ENCODE peak calls at places on chromosomes 4 and X, in ten cellular contexts. A is left ventricle myocardium inferior, R is thoracic aorta, E is cardiac muscle cell, G is GM23248, Z is fibroblast of lung, Y is tibial nerve, C is SJSA1, T is stomach, D is IMR-90. Q is an unnamed sample. For H3K4me1, the result is how much of the 10 kb centered on the place peaks cover.

GRCh38 chr4:174255790-174256189 is 27.7 kb downstream of the FBXO8 start:
- DNase-seq in E (no peak), D (peak), R (no peak), A (no peak), C (peak), T (no peak), Y (no peak), Z (peak), G (peak), Q (no peak)

GRCh38 chr4:147543039-147543438 is 62.1 kb downstream of the EDNRA start:
- DNase-seq in Y (no peak), C (peak), G (peak), A (no peak), T (no peak), E (no peak), R (no peak), D (peak), Z (peak), Q (no peak)

GRCh38 chr4:54658321-54659093 is 750 bp downstream of the KIT start:
- DNase-seq in C (peak), T (peak), Z (peak), G (peak), D (peak), R (no peak), E (peak), A (peak), Y (no peak), Q (no peak)

GRCh38 chrX:134026732-134027311 is 41.4 kb upstream of the GPC3 start:
- DNase-seq in E (peak), R (no peak), C (peak), T (peak), G (peak), D (peak), A (no peak), Z (peak), Y (peak), Q (peak)

GRCh38 chr4:80266267-80266901 is at the start of gene FGF5:
- DNase-seq in C (peak), D (peak), E (peak), A (peak), Y (no peak), T (no peak), R (no peak), G (peak), Z (peak), Q (peak)

GRCh38 chr4:35912174-35912573 is 332.1 kb downstream of the ARAP2 start:
- DNase-seq in D (no peak), E (no peak), Z (no peak), C (no peak), A (no peak), R (no peak), T (no peak), G (no peak), Y (no peak), Q (no peak)

GRCh38 chr4:145736241-145736831 is 56.4 kb downstream of the C4orf51 start:
- DNase-seq in R (peak), T (peak), C (peak), Y (no peak), D (no peak), E (peak), Z (peak), G (peak), A (peak), Q (no peak)

GRCh38 chrX:65723706-65724105 is 56.3 kb downstream of the MSN start:
- DNase-seq in T (no peak), R (no peak), D (peak), Y (no peak), Z (no peak), E (no peak), C (no peak), G (peak), A (no peak), Q (peak)

GRCh38 chrX:30170900-30171299 is 44.5 kb upstream of the MAGEB2 start:
- DNase-seq in T (no peak), G (no peak), E (no peak), Y (no peak), R (no peak), Z (no peak), A (no peak), C (no peak), D (no peak), Q (no peak)

GRCh38 chr4:95981591-95981990 is 141.7 kb downstream of the PDHA2 start:
- DNase-seq in E (no peak), Y (no peak), R (no peak), T (no peak), Z (no peak), D (no peak), C (no peak), A (no peak), G (no peak), Q (no peak)

GRCh38 chr4:74962584-74962983 is 29.7 kb downstream of the PARM1 start:
- DNase-seq in C (no peak), G (no peak), Y (no peak), D (no peak), R (no peak), A (no peak), Z (no peak), E (no peak), T (no peak), Q (no peak)
- H3K4me1 ChIP-seq in C (under half), G (under half), Y (under half), D (under half), R (under half), A (under half), Z (under half), E (under half), T (under half), Q (under half)

DNA sequence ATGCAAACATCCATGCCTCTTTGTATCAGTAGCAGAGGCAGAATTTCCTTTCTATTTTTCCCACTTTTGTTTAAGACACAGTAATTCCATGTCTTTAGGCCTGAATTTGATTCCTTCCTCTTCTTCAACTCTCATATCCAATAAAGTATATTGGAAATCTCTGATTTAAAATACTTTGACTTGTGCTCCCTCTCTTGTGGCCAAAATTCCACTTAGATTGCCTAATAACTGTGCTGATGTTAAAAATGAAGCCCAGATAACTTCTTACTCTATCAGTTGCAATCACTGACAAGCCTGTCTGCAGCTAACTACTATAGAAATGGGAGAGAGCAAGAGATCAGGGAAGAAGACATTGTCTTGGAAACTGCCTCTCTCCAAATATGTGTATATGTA is 163.4 kb upstream of the SPIN4 start:
- DNase-seq in A (no peak), C (no peak), D (no peak), T (no peak), G (no peak), Z (peak), Y (no peak), R (no peak), E (no peak), Q (no peak)
- H3K27ac ChIP-seq in A (peak), C (peak), D (peak), T (no peak), G (peak), Z (peak), Y (no peak), R (no peak), E (no peak), Q (no peak)

GRCh38 chrX:39766085-39766726 is 331.6 kb downstream of the BCOR start:
- DNase-seq in D (no peak), Y (no peak), A (no peak), G (no peak), Z (no peak), R (no peak), E (no peak), T (no peak), C (no peak), Q (peak)

GRCh38 chrX:39762266-39762841 is 335.4 kb downstream of the BCOR start:
- DNase-seq in Z (peak), T (no peak), R (no peak), E (no peak), Y (no peak), D (peak), C (peak), A (no peak), G (no peak), Q (no peak)

GRCh38 chrX:39766882-39767281 is 330.9 kb downstream of the BCOR start:
- DNase-seq in E (no peak), A (peak), C (no peak), T (no peak), Z (no peak), G (no peak), Y (no peak), D (no peak), R (peak), Q (no peak)

GRCh38 chrX:39767446-39767845 is 330.3 kb downstream of the BCOR start:
- DNase-seq in Y (no peak), G (peak), D (peak), C (no peak), A (no peak), E (no peak), Z (peak), T (no peak), R (no peak), Q (no peak)

GRCh38 chrX:39764441-39764914 is 333.3 kb downstream of the BCOR start:
- DNase-seq in G (no peak), Y (no peak), T (no peak), D (peak), A (no peak), R (no peak), C (peak), Z (no peak), E (no peak), Q (no peak)
- H3K4me1 ChIP-seq in G (under half), Y (under half), T (under half), D (under half), A (under half), R (under half), C (under half), Z (under half), E (under half), Q (under half)

DNA sequence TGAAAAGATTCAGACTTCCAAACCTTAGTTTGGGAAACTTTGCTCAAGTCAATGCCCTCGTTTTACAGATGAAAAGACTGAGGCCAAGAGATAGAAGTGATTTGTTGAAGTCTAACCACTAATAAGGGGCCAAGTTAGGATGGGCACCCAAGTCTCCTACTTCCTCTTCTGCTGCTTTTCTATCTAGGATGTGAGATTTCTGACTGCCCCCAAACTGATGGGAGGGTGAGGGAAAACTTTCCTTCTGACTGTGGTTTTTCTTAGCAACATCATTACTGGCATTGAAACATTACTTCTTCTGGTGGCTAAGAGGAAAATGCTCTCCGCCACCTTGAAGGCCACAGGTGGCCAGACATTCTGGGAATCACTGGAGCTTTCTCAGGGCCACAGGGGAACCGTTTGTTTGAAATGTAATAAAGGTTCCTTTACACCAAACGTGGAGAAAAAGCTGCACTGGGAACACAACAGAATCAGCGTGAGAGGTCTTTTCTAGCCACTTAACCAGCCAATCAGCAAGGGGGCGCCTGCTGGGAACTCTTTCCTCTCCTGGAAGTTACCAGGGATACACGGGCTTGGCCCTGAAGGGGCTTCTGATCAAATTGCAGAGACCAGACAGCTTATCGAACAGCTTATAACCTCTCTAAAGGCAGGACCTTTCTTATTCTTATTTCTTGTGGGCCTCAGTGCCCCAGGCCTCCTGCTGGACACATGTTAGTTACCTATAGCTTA is 115.9 kb upstream of the TEX13D start:
- DNase-seq in A (no peak), D (no peak), Y (no peak), Z (no peak), C (no peak), R (no peak), G (no peak), T (no peak), E (no peak), Q (no peak)
- H3K27ac ChIP-seq in A (peak), D (no peak), Y (no peak), Z (no peak), C (no peak), R (no peak), G (no peak), T (no peak), E (no peak), Q (peak)

GRCh38 chr4:126939401-126939800 is 693.4 kb upstream of the INTU start:
- DNase-seq in E (no peak), A (no peak), Y (no peak), R (no peak), D (peak), G (peak), T (no peak), Z (peak), C (peak), Q (no peak)

GRCh38 chr4:126938023-126938422 is 694.7 kb upstream of the INTU start:
- DNase-seq in T (no peak), A (no peak), R (no peak), C (no peak), E (no peak), Z (peak), Y (no peak), D (peak), G (peak), Q (no peak)

GRCh38 chr4:126937342-126937741 is 695.4 kb upstream of the INTU start:
- DNase-seq in Z (no peak), T (no peak), A (no peak), R (no peak), Y (no peak), C (no peak), D (no peak), E (no peak), G (no peak), Q (no peak)

GRCh38 chr4:126935784-126936183 is 697.0 kb upstream of the INTU start:
- DNase-seq in C (no peak), A (no peak), D (no peak), G (no peak), E (no peak), T (no peak), R (no peak), Z (no peak), Y (no peak), Q (no peak)
- H3K4me1 ChIP-seq in C (under half), A (under half), D (under half), G (under half), E (under half), T (under half), R (under half), Z (under half), Y (under half), Q (under half)

GRCh38 chr4:878796-879729 is 53.1 kb downstream of the GAK start:
- DNase-seq in Y (no peak), D (no peak), Z (no peak), E (no peak), R (no peak), G (no peak), A (no peak), T (no peak), C (no peak), Q (peak)
- H3K27ac ChIP-seq in Y (no peak), D (no peak), Z (no peak), E (no peak), R (no peak), G (no peak), A (no peak), T (peak), C (no peak), Q (peak)

GRCh38 chrX:46587753-46588171 is 14.2 kb downstream of the CHST7 start:
- DNase-seq in R (no peak), Z (peak), C (peak), T (no peak), D (no peak), A (peak), Y (no peak), E (no peak), G (peak), Q (no peak)
- H3K4me1 ChIP-seq in R (under half), Z (under half), C (half or more), T (under half), D (under half), A (half or more), Y (under half), E (under half), G (under half), Q (under half)

DNA sequence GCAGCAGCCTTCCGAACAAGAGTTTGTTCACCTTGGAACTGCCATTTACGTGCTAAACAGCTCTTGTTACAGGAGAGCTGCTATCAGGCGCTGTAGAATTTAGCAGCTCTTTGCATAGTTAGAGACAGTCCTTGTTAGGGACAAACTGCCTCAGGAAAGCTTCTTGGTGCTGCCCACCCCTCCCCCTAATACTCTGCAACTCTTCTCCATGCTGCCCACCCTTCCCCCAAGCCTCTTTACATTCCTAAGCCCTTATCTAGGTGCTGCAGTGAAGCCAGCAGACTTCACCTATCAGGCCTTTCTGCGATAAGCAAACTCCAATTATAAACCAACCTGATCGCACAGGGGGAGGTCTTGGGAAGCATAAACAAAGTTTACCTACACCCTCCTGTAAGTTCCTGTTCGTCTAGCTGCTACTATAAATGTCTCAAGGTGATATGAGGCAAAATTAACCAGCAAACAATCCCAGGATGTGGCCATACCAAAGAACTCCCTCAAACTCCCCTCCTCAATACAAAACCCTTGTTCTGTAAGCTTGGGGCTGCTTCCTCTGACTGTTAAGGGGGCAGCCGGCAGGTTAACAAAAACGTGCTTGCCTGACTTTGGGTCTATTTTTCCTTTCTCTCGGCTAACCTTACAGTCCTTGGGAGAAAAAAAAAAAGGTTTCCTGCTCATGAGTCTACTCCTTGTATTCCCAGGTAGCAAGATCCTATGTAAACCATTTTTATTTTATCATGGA is 74.0 kb upstream of the GC start:
- DNase-seq in Z (no peak), G (no peak), R (no peak), C (no peak), A (no peak), E (peak), Y (no peak), T (peak), D (no peak), Q (no peak)
- H3K27ac ChIP-seq in Z (no peak), G (no peak), R (no peak), C (no peak), A (no peak), E (peak), Y (no peak), T (peak), D (no peak), Q (no peak)